ENCODE peak calls at places on chromosomes 7 and 10, in six cellular contexts. T is right cardiac atrium; S is heart left ventricle; M is right lobe of liver; K is CD8-positive, alpha-beta T cell; G is aorta. R is an unnamed sample. For H3K9me3 and H3K4me1, the result is how much of the 10 kb centered on the place peaks cover.

GRCh38 chr7:73436031-73436929 is 2.7 kb downstream of the FZD9 start:
- DNase-seq in T (no peak), S (no peak), M (peak), K (no peak), G (no peak), R (peak)

GRCh38 chr10:102763037-102763607 is 19.4 kb downstream of the WBP1L start:
- DNase-seq in T (no peak), S (no peak), M (no peak), K (no peak), G (no peak), R (no peak)

GRCh38 chr10:98534046-98534445 is 87.3 kb upstream of the HPS1 start:
- DNase-seq in T (no peak), S (no peak), M (no peak), K (no peak), G (no peak), R (no peak)

GRCh38 chr7:130207033-130207432 is 627 bp upstream of the SSMEM1 start:
- DNase-seq in T (no peak), S (no peak), M (no peak), K (no peak), G (no peak), R (no peak)

GRCh38 chr7:112204072-112204775 is 2.0 kb downstream of the DOCK4 start:
- DNase-seq in T (no peak), S (no peak), M (no peak), K (no peak), G (no peak), R (no peak)

GRCh38 chr7:5689118-5689517 is 92.3 kb downstream of the RNF216 start:
- DNase-seq in T (no peak), S (no peak), M (no peak), K (peak), G (no peak), R (no peak)

GRCh38 chr7:33201821-33202220 is 72.5 kb downstream of the BBS9 start:
- DNase-seq in T (no peak), S (no peak), M (no peak), K (no peak), G (no peak), R (no peak)

GRCh38 chr10:71694567-71694968 is 25.0 kb downstream of the C10orf105 start:
- DNase-seq in T (peak), S (peak), M (peak), K (peak), G (peak), R (no peak)

GRCh38 chr7:143884978-143885559 is 16.9 kb downstream of the TCAF1 start:
- DNase-seq in T (peak), S (peak), M (peak), K (no peak), G (peak), R (peak)

GRCh38 chr7:12581897-12582296 is 11.4 kb downstream of the SCIN start:
- DNase-seq in T (no peak), S (no peak), M (no peak), K (no peak), G (no peak), R (no peak)

GRCh38 chr10:37747081-37747480 is 110.3 kb downstream of the ZNF248 start:
- DNase-seq in T (no peak), S (no peak), M (no peak), K (no peak), G (no peak), R (no peak)

GRCh38 chr10:37752309-37752875 is 105.0 kb downstream of the ZNF248 start:
- DNase-seq in T (no peak), S (no peak), M (no peak), K (no peak), G (no peak), R (no peak)

DNA sequence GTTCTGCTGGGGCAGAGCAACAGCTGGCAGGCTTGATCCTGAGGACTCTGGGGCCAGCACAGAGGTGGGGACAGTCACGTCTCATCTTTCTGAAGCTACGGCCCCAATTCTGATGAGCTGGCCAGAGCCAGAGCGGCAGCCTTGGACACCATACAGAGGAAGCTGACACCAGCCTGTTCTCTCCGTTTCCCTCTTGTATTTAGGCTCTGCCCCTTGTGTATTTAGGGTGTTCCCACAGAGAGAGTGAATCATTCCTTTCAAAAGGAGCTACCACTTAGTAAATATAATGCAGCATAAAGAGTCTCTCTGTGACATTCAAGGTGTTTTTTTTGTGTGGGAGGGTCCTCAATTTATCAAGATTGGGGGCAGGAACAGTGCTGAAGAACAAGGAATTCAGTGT is 109.2 kb downstream of the ZNF248 start:
- DNase-seq in T (no peak), S (no peak), M (no peak), K (no peak), G (no peak), R (no peak)
- H3K9me3 ChIP-seq in T (under half), S (under half), M (under half), K (under half), G (under half), R (half or more)

GRCh38 chr10:89649051-89649450 is 4.0 kb upstream of the PANK1 start:
- DNase-seq in T (no peak), S (no peak), M (no peak), K (no peak), G (no peak), R (no peak)
- H3K4me1 ChIP-seq in T (under half), S (under half), M (under half), K (under half), G (under half), R (under half)

GRCh38 chr7:155181768-155182167 is 111.6 kb downstream of the HTR5A start:
- DNase-seq in T (no peak), S (peak), M (no peak), K (no peak), G (no peak), R (peak)
- H3K9me3 ChIP-seq in T (under half), S (under half), M (under half), K (under half), G (under half), R (under half)

GRCh38 chr10:74928742-74929191 is 102.4 kb downstream of the KAT6B start:
- DNase-seq in T (no peak), S (no peak), M (no peak), K (no peak), G (no peak), R (no peak)
- H3K4me1 ChIP-seq in T (under half), S (half or more), M (under half), K (under half), G (under half), R (under half)

GRCh38 chr7:64990216-64990615 is 620 bp downstream of the ZNF117 start:
- DNase-seq in T (no peak), S (no peak), M (no peak), K (no peak), G (no peak), R (no peak)

GRCh38 chr7:64996305-64996704 is 5.5 kb upstream of the ZNF117 start:
- DNase-seq in T (no peak), S (no peak), M (no peak), K (no peak), G (no peak), R (no peak)

GRCh38 chr7:64993901-64994300 is 3.1 kb upstream of the ZNF117 start:
- DNase-seq in T (no peak), S (no peak), M (no peak), K (no peak), G (no peak), R (no peak)

GRCh38 chr7:64990936-64991335 is at the start of gene ZNF117:
- DNase-seq in T (no peak), S (no peak), M (no peak), K (no peak), G (no peak), R (no peak)

DNA sequence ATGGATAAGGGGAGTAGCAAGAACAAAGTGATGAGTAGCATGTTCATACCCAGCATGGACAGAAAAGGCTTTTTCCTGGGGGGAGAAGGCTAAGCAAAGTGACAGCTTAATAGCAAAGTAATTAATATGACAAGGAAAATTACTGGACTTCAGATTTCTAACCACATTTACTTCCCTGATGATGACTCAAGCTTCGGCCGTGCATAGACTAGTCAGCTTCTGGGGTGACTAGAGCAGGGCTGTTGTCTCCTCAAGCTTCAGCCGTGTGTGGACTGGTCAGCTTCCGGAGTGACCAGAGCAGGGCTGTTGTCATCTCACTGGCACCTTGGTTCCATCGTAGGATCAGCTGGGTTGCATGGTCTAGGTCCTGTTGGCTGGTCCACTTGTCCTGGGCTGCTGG is 2.1 kb upstream of the ZNF117 start:
- DNase-seq in T (no peak), S (no peak), M (no peak), K (no peak), G (no peak), R (no peak)
- H3K9me3 ChIP-seq in T (under half), S (half or more), M (under half), K (under half), G (under half), R (half or more)

DNA sequence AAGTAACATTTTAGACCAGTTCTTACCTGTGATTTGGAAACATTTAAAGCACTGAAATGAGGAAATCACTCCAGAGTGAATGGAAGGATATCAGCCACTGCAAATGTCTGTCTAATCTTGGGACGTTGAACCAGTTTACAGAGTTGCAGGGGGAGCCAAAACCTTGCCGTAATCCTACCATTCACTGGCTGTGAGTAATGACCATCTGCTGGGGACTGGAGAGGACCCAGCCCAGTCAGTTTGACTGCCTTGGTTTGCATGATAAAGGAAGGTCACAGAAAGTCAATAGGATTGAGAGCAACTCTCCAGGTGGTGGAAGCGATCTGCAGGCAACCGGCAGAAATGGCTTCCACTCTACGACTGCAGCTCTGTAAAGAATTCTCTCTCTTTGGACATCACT is 167.2 kb downstream of the AKR1D1 start:
- DNase-seq in T (no peak), S (no peak), M (peak), K (no peak), G (no peak), R (peak)
- H3K4me1 ChIP-seq in T (under half), S (under half), M (under half), K (under half), G (under half), R (under half)